ENCODE peak calls at places on chromosomes 13 and 19, in eight cellular contexts. Y is astrocyte of the cerebellum; W is cardiac fibroblast; L is tibial artery; R is NCI-H345; D is NAMALWA; I is activated CD4-positive, alpha-beta T cell treated with anti-CD3 and anti-CD28 coated beads for 24 hours; E is CD4-positive, alpha-beta T cell. O is an unnamed sample.
A peak's percentile ranks its signal among the peaks of the same experiment; 100 is the strongest.

GRCh38 chr13:97892717-97893116 is 60.8 kb upstream of the IPO5 start:
- DNase-seq in I (no peak), Y (no peak), R (no peak), W (peak; percentile 69), E (no peak), D (no peak), L (no peak), O (peak; percentile 52)

GRCh38 chr13:37816276-37816675 is 53.3 kb downstream of the TRPC4 start:
- DNase-seq in E (no peak), R (no peak), I (no peak), W (peak; percentile 51), D (no peak), Y (no peak), L (no peak), O (no peak)

GRCh38 chr13:111502957-111503356 is 182.5 kb downstream of the TEX29 start:
- DNase-seq in L (no peak), E (no peak), I (no peak), Y (no peak), W (no peak), D (no peak), R (no peak), O (no peak)

GRCh38 chr19:15737722-15738121 is at the start of gene OR10H3:
- DNase-seq in D (no peak), W (no peak), L (no peak), Y (no peak), R (no peak), I (no peak), E (no peak), O (no peak)

GRCh38 chr13:34577051-34577450 is 365.0 kb upstream of the NBEA start:
- DNase-seq in D (no peak), Y (peak; percentile 4), I (no peak), L (no peak), E (no peak), R (no peak), W (peak; percentile 9), O (peak; percentile 31)

GRCh38 chr13:93227906-93228801 is 1.5 kb downstream of the GPC6 start:
- DNase-seq in Y (peak; percentile 75), L (peak; percentile 68), W (peak; percentile 77), I (no peak), D (no peak), R (peak; percentile 76), E (no peak), O (peak; percentile 92)

GRCh38 chr13:65889368-65889767 is 1340.8 kb downstream of the PCDH9 start:
- DNase-seq in L (no peak), R (no peak), Y (no peak), W (peak; percentile 24), E (no peak), D (no peak), I (no peak), O (peak; percentile 44)

GRCh38 chr13:33455291-33455690 is 169.7 kb upstream of the STARD13 start:
- DNase-seq in Y (peak; percentile 18), R (no peak), D (no peak), W (no peak), I (no peak), E (no peak), L (no peak), O (no peak)

GRCh38 chr13:44969858-44970484 is 19.3 kb downstream of the NUFIP1 start:
- DNase-seq in Y (peak; percentile 68), E (no peak), D (peak; percentile 56), R (peak; percentile 23), I (no peak), L (no peak), W (peak; percentile 77), O (peak; percentile 67)

GRCh38 chr19:57687363-57688010 is 5.7 kb downstream of the ZNF551 start:
- DNase-seq in D (no peak), L (no peak), Y (no peak), W (peak; percentile 1), E (no peak), I (no peak), R (no peak), O (no peak)

GRCh38 chr13:20499986-20500385 is 25.7 kb downstream of the CRYL1 start:
- DNase-seq in D (no peak), L (no peak), W (peak; percentile 37), Y (no peak), I (no peak), R (no peak), E (no peak), O (peak; percentile 7)

GRCh38 chr13:32261567-32261966 is 53.6 kb downstream of the ZAR1L start:
- DNase-seq in R (peak; percentile 42), W (peak; percentile 91), D (no peak), E (no peak), Y (peak; percentile 44), L (peak; percentile 80), I (no peak), O (peak; percentile 86)

GRCh38 chr19:35123573-35123972 is 8.0 kb downstream of the FXYD3 start:
- DNase-seq in W (peak; percentile 33), Y (no peak), I (no peak), D (no peak), R (no peak), L (peak; percentile 85), E (no peak), O (peak; percentile 62)

GRCh38 chr13:60016229-60016628 is 147.5 kb downstream of the DIAPH3 start:
- DNase-seq in I (no peak), Y (no peak), E (no peak), D (no peak), W (no peak), L (no peak), R (no peak), O (no peak)

GRCh38 chr13:111281751-111282311 is 38.6 kb upstream of the TEX29 start:
- DNase-seq in Y (no peak), D (no peak), L (no peak), W (peak; percentile 75), I (no peak), E (no peak), R (no peak), O (no peak)

GRCh38 chr19:6271721-6272410 is 7.9 kb downstream of the MLLT1 start:
- DNase-seq in D (no peak), W (peak; percentile 71), Y (no peak), E (no peak), L (peak; percentile 83), R (no peak), I (no peak), O (peak; percentile 50)

GRCh38 chr19:41420101-41420880 is 6.9 kb downstream of the B3GNT8 start:
- DNase-seq in E (no peak), I (no peak), W (no peak), D (no peak), Y (no peak), R (no peak), L (peak; percentile 60), O (no peak)

GRCh38 chr19:49132974-49133609 is 13.7 kb downstream of the PPFIA3 start:
- DNase-seq in I (no peak), R (peak; percentile 49), D (no peak), E (peak; percentile 49), L (no peak), Y (no peak), W (no peak), O (no peak)